ENCODE peak calls at places on chromosome 18, in seven cellular contexts. H, O, V, G, A, X and M are unnamed samples. For H3K9me3, the result is how much of the 10 kb centered on the place peaks cover.

GRCh38 chr18:12295389-12296086 is 12.5 kb upstream of the TUBB6 start:
- DNase-seq in H (no peak), V (no peak), O (no peak), G (no peak), X (no peak), A (no peak), M (no peak)

GRCh38 chr18:8785261-8785660 is 79.9 kb downstream of the MTCL1 start:
- DNase-seq in A (no peak), H (no peak), O (no peak), V (no peak), X (no peak), G (no peak), M (peak)

GRCh38 chr18:13366541-13366940 is 148.0 kb downstream of the LDLRAD4 start:
- DNase-seq in O (no peak), H (no peak), X (no peak), G (no peak), A (no peak), V (no peak), M (peak)

GRCh38 chr18:79948719-79949411 is 2.6 kb downstream of the SLC66A2 start:
- DNase-seq in X (peak), H (peak), O (no peak), G (peak), V (no peak), A (peak), M (peak)

GRCh38 chr18:48781990-48782368 is 168.8 kb downstream of the SMAD7 start:
- DNase-seq in H (no peak), O (no peak), V (no peak), G (no peak), X (no peak), A (no peak), M (no peak)

GRCh38 chr18:40452599-40452998 is 1502.4 kb upstream of the PIK3C3 start:
- DNase-seq in O (no peak), X (no peak), A (no peak), V (no peak), G (no peak), H (no peak), M (no peak)

GRCh38 chr18:35713545-35713944 is 132.0 kb downstream of the GALNT1 start:
- DNase-seq in X (no peak), A (no peak), V (no peak), H (no peak), G (no peak), O (no peak), M (no peak)

GRCh38 chr18:8705941-8706544 is 687 bp downstream of the MTCL1 start:
- DNase-seq in G (no peak), H (no peak), X (no peak), A (no peak), O (peak), V (peak), M (peak)

GRCh38 chr18:27062802-27063201 is 122.3 kb downstream of the CHST9 start:
- DNase-seq in H (no peak), O (no peak), G (no peak), X (no peak), A (no peak), V (peak), M (no peak)

DNA sequence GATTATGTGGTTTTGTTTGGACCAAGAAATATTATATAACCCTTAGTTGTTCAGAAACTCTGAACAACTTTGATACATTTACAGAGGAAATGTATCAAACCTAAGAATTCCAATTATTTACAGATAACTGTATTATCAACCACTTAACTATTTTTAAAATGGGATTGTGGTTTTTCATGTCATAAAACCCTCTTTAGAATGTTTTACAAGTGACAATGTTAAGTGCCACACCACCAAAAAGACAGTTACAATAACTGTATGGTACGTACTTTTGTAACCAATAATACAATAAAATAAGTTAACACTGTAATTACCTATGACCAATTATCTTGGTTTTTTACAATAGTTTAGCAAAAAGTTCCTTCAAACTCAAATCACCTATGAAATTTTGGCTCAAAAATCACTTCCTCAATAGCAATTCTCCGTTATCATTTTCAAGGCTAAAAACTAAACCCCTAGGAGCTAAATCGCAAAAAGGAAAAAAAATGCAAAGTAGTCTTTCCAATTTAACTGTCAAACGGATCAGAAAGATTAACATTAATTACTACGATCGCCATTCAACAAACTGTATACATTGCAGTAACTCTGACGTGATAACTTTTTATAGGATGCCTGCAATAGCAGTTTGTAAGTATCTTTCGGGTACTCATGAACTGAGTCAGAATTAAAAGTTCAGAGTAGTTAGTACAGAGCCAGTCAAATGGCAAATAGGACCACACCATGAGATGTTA is 1.5 kb downstream of the ROCK1 start:
- DNase-seq in H (no peak), O (no peak), X (no peak), G (no peak), V (no peak), A (no peak), M (no peak)
- H3K27ac ChIP-seq in H (peak), O (no peak), X (peak), G (no peak), V (peak), A (peak), M (no peak)

DNA sequence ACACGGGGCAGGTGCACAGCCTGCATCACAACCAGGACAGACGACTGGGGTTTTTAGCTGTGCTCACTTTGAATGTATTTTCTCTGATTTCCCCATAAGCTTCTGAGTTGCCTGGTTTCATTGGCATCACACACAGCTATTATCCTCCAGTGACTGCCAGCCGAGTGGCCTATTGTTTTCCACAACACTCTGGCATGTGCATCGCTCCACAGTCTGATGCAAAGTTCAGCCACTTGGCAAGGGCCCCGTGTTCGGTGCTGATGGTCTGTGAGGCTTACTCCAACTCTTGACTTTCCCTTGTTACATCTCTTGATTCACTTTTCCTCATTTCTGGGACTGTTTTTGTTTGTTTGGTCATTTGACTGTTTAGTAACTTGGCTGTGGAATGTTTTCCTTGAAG is 593.1 kb downstream of the CBLN2 start:
- DNase-seq in H (no peak), O (peak), V (no peak), X (no peak), A (no peak), G (no peak), M (no peak)
- H3K9me3 ChIP-seq in H (under half), O (under half), V (under half), X (under half), A (under half), G (under half), M (half or more)

GRCh38 chr18:55232506-55232905 is 273.2 kb upstream of the CCDC68 start:
- DNase-seq in G (no peak), O (no peak), X (no peak), A (no peak), V (no peak), H (no peak), M (no peak)

GRCh38 chr18:55229682-55230081 is 270.4 kb upstream of the CCDC68 start:
- DNase-seq in A (no peak), V (no peak), O (no peak), X (no peak), H (no peak), G (no peak), M (no peak)

GRCh38 chr18:55224086-55224625 is 264.9 kb upstream of the CCDC68 start:
- DNase-seq in O (no peak), G (no peak), H (no peak), V (no peak), A (no peak), X (no peak), M (no peak)

GRCh38 chr18:55228707-55229106 is 269.4 kb upstream of the CCDC68 start:
- DNase-seq in X (peak), H (no peak), V (no peak), O (peak), A (no peak), G (no peak), M (peak)

DNA sequence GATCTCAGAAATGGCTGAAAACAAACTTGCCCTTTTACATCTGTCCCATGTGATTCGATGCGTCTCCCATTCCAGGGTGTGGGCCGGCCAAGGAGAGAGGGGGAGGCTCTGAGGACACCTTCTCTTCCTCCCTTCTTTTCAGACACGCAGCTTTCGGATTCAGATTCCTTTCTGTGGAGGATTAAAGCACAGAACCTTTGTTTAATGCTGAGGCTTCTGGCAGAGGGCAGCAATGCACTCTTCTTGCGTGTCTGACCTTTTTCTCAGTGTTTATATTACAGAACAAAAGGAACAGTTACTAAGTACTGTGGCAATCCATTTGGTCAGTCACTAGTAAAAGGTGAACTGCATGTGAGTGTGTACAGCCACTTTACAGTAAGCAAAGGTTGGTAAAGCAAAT is 268.9 kb upstream of the CCDC68 start:
- DNase-seq in X (no peak), A (no peak), G (no peak), H (no peak), V (no peak), O (peak), M (no peak)
- TF ChIP-seq CTCF in X (no peak), A (no peak), G (no peak), H (no peak), V (no peak), O (no peak), M (no peak)

GRCh38 chr18:49993299-49993698 is 180.0 kb upstream of the ACAA2 start:
- DNase-seq in A (no peak), V (no peak), H (no peak), G (no peak), O (no peak), X (no peak), M (no peak)

GRCh38 chr18:49988733-49989132 is 175.4 kb upstream of the ACAA2 start:
- DNase-seq in V (no peak), X (no peak), A (no peak), O (no peak), H (no peak), G (no peak), M (no peak)

GRCh38 chr18:49985246-49985645 is 171.9 kb upstream of the ACAA2 start:
- DNase-seq in V (no peak), X (no peak), G (peak), H (no peak), A (no peak), O (no peak), M (no peak)

DNA sequence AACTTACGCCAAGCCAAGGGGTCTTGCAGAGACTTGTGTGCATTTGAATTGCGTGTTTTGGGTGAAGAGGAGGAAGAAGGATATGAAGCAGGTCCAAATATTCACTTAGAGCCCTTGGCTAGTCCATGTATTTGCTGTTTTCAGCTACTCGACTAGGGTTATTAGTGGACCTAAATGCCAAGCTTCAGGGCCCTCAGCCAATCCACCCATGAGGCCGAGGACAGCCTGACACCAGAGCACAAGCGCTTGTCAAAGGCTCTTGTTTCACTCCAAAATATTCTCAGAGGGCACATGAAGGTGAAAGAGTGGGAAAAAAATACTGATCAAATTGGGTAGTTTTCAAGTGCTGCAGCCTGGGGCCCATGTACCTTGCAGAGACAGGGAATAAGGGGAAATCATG is 174.8 kb upstream of the ACAA2 start:
- DNase-seq in H (no peak), A (no peak), O (no peak), V (no peak), G (no peak), X (no peak), M (no peak)
- H3K27ac ChIP-seq in H (no peak), A (no peak), O (no peak), V (no peak), G (no peak), X (no peak), M (no peak)

DNA sequence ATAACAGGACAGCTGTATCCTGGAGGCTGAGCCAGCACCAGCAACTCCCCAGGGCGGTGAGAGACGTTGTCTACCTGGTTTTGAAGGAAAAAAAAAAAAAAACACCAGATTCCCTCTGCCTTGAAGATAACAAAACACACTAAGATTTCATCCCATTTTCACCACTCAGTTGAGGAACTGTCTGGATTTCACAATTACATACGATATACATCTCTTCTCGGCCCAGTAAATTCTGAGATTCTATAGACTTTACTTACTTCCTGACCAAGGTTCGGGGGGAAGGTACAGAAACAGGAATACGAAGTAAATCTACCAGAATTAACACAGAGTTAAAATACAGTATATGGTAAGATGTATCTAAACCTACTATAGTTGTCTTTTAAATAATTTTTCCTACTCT is 8.4 kb downstream of the ZNF516 start:
- DNase-seq in V (no peak), A (no peak), H (no peak), X (no peak), O (no peak), G (no peak), M (no peak)
- H3K9me3 ChIP-seq in V (under half), A (under half), H (under half), X (under half), O (under half), G (under half), M (under half)